ENCODE peak calls at places on chromosomes 7 and 10, in four cellular contexts. G is AG09309, C is GM23248, I is neural progenitor cell. H is an unnamed sample.

GRCh38 chr10:120981601-120982381 is 130.6 kb downstream of the WDR11 start:
- DNase-seq in C (no peak), I (peak; percentile 15), G (no peak), H (no peak)

GRCh38 chr10:84193846-84194423 is 402 bp upstream of the CDHR1 start:
- DNase-seq in C (no peak), I (no peak), G (no peak), H (no peak)

GRCh38 chr7:1813394-1814088 is 143.5 kb downstream of the ELFN1 start:
- DNase-seq in I (no peak), G (no peak), C (no peak), H (no peak)

GRCh38 chr10:94219829-94220228 is 142.9 kb downstream of the NOC3L start:
- DNase-seq in I (no peak), G (no peak), C (peak; percentile 39), H (no peak)

GRCh38 chr7:427506-428103 is 92.0 kb downstream of the PDGFA start:
- DNase-seq in C (no peak), G (no peak), I (no peak), H (no peak)

GRCh38 chr7:17062433-17063383 is 180.9 kb upstream of the AGR3 start:
- DNase-seq in I (no peak), C (peak; percentile 47), G (no peak), H (no peak)

GRCh38 chr10:42883993-42884983 is 101.7 kb downstream of the BMS1 start:
- DNase-seq in I (no peak), C (no peak), G (no peak), H (no peak)

GRCh38 chr7:19215421-19215820 is 70.2 kb upstream of the FERD3L start:
- DNase-seq in C (peak; percentile 84), G (peak; percentile 58), I (peak; percentile 17), H (peak; percentile 57)

GRCh38 chr10:132101529-132101928 is 35.8 kb downstream of the JAKMIP3 start:
- DNase-seq in G (no peak), C (no peak), I (no peak), H (no peak)

GRCh38 chr10:79112898-79113431 is 44.2 kb downstream of the ZMIZ1 start:
- DNase-seq in C (peak; percentile 98), G (peak; percentile 52), I (no peak), H (peak; percentile 67)

GRCh38 chr10:44024351-44025116 is 360.4 kb downstream of the CXCL12 start:
- DNase-seq in G (no peak), I (no peak), C (no peak), H (no peak)

GRCh38 chr7:148142660-148143248 is 447.8 kb upstream of the C7orf33 start:
- DNase-seq in C (peak; percentile 41), I (peak; percentile 67), G (peak; percentile 17), H (peak; percentile 4)

GRCh38 chr10:130895172-130895571 is 416.3 kb downstream of the TCERG1L start:
- DNase-seq in C (no peak), G (no peak), I (no peak), H (no peak)

GRCh38 chr10:82622478-82622877 is 747.5 kb downstream of the NRG3 start:
- DNase-seq in G (no peak), C (no peak), I (no peak), H (no peak)

GRCh38 chr7:37145682-37146081 is 303.0 kb downstream of the ELMO1 start:
- DNase-seq in I (no peak), G (no peak), C (no peak), H (no peak)

DNA sequence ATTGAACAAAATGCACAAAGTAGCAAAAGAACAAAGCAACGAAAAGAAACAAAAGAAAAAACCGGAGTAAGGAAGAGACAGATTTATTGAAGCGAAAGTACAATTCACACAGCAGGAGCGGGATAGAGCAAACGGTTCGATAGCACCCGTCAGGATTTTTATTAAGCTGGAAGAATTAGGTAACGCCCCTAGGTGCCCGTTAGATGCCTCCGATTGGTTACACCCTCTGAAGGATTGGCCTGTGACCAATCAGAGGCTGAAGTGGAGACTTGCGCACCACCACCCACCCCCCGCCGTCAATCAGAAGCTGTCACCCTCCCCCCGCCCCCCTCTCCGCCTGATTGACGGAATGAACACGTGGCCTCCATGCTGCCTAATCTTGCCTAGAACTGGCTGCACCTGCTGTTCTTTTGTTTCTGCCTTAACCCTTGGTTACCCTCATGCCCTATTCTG is 16.8 kb downstream of the OCM2 start:
- DNase-seq in G (no peak), C (no peak), I (peak; percentile 87), H (no peak)
- H3K4me3 ChIP-seq in G (no peak overlapping the region), C (no peak overlapping the region), I (peak overlapping the region; percentile 75), H (no peak overlapping the region)

DNA sequence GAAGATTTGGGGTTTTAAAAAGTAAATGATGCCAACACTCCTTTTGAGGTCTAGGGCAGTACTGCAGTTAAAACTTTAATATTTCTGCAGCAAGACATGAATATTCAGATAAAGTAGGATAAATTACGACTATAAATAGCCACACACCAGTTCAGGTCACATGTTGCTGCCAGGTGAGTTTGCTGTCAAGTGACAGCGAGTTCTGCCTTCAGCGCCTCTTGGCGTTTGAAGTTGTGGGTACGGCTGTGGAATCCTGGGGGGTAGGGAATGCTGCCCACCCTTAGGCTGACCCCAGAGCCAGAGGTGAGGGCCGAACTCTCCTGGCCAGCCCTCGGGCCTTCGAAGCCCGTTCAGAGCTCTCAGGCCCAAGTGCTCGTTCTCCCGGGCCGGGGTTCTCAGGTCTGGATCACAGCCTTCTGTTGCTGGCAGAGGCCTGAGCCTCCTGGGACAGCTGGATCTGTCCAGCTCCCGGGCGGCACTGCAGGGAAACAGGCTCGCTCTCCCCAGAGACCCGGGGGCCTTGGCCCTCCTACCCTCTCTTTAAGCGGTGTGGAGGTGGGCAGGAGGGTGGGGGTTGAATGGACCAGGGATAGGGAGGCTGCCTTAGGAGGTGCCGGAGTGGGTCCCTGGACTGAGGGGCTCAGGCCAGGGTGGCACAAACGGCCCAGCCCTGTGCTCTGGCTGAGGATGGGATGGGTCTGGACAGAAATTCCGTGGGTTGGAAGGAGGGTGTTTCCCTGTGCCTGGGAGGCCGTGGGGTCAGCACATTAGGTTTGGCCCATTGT is 5.4 kb downstream of the BRI3 start:
- DNase-seq in I (no peak), C (peak; percentile 51), G (no peak), H (no peak)
- H3K4me3 ChIP-seq in I (no peak overlapping the region), C (peak overlapping the region; percentile 86), G (no peak overlapping the region), H (no peak overlapping the region)

DNA sequence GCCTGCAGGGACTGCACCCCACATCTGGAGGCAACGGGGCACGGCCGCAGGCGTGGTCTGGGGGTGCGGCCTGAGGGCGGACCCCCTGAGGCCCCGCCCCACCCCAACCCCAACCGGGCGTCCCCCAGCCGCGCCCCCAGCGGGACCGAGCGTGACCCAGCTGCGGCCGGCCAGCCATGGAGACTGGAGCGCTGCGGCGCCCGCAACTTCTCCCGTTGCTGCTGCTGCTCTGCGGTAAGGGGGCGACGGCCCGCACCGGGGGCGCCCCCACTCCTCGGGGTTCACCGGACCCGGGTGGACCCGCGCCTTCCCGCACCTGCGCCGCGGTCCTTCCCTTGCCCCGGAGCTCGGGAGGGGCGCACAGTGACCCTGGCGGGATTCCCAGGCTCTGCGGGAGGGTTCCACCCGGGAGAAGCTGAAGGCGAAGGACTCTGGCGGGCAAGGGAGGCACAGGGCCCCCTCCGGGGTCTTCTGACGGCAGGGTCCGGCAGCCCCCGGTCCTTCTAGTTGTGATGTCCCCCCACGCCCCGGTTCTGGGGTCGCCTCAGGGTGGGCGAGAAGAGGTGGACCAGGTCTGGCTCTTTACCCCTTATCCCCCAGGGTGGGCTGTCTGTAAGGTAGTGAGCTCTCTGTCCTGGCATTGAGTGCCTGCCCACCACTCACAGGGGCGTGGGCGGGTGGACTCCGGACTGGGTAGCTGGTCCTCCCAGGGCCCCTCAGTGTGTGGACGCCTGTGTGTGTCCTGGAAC is at the start of gene RAMP3:
- DNase-seq in C (peak; percentile 15), I (peak; percentile 60), G (no peak), H (no peak)
- H3K4me3 ChIP-seq in C (no peak within 1 kb of the TSS), I (peak within 1 kb of the TSS; percentile 47), G (no peak within 1 kb of the TSS), H (no peak within 1 kb of the TSS)

DNA sequence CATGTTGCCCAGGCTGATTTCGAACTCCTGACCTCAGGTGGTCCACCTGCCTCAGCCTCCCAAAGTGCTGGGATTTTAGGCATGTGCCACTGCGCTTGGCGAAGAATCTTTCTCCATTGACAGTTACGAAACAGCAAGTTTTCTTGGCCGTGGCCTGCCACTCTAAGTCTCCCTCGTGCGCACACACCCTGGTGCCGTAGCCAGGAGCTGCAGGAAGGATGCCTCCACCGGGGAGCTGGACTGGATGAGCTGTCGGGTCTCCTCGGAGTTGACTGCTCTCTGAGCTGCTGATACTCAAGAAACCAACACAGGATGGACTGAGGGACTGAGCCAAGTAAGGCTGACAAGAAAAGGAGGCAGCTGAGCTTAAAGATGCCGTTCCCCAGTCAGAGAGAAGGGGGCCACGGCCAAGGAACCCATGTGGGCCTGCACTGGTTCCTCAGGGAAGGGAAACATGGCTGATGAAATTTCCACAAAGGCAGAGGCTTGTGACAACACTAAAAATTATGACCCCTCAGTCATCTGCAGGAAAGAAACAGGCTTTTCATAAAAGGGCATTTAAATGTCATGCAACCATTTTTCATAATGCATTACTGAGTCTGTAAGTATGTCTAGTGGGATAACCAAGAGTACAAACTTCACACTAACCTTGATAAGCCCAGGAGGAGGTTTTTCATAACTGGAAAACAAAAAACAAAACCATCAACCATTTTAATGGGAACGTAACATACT is 27.6 kb upstream of the FKBP9 start:
- DNase-seq in G (no peak), I (no peak), C (no peak), H (no peak)
- H3K4me3 ChIP-seq in G (no peak overlapping the region), I (no peak overlapping the region), C (no peak overlapping the region), H (no peak overlapping the region)

GRCh38 chr7:81846398-81846797 is 76.6 kb upstream of the HGF start:
- DNase-seq in I (no peak), C (peak; percentile 80), G (no peak), H (peak; percentile 56)
- H3K4me3 ChIP-seq in I (no peak overlapping the region), C (peak overlapping the region; percentile 49), G (no peak overlapping the region), H (no peak overlapping the region)

GRCh38 chr7:25945608-25946007 is 206.4 kb upstream of the NFE2L3 start:
- DNase-seq in G (no peak), C (no peak), I (no peak), H (no peak)

GRCh38 chr7:25945181-25945580 is 206.8 kb upstream of the NFE2L3 start:
- DNase-seq in I (no peak), G (no peak), C (no peak), H (peak; percentile 8)

GRCh38 chr7:25946181-25946580 is 205.8 kb upstream of the NFE2L3 start:
- DNase-seq in G (no peak), C (no peak), I (no peak), H (no peak)

GRCh38 chr7:25944777-25945176 is 207.2 kb upstream of the NFE2L3 start:
- DNase-seq in G (no peak), I (no peak), C (no peak), H (no peak)

GRCh38 chr7:25940086-25940906 is 211.7 kb upstream of the NFE2L3 start:
- DNase-seq in G (no peak), I (peak; percentile 31), C (no peak), H (no peak)
- H3K4me3 ChIP-seq in G (no peak overlapping the region), I (no peak overlapping the region), C (no peak overlapping the region), H (no peak overlapping the region)

GRCh38 chr7:29091121-29091601 is 55.2 kb downstream of the CPVL start:
- DNase-seq in C (peak; percentile 28), I (peak; percentile 15), G (no peak), H (no peak)
- H3K4me3 ChIP-seq in C (peak overlapping the region; percentile 56), I (no peak overlapping the region), G (no peak overlapping the region), H (no peak overlapping the region)